ENCODE peak calls at places on chromosomes 1 and 21, in ten cellular contexts. One of them, this sample, is unnamed.

GRCh38 chr1:234235373-234235772 is 137.9 kb upstream of the COA6 start:
- DNase-seq in fibroblast of pulmonary artery: no peak
- DNase-seq in thoracic aorta: no peak
- DNase-seq in HCT116: no peak
- DNase-seq in colonic mucosa: no peak
- DNase-seq in breast epithelium: no peak
- DNase-seq in choroid plexus epithelial cell: no peak
- DNase-seq in cardiac muscle cell: peak; percentile 26
- DNase-seq in esophagus muscularis mucosa: no peak
- DNase-seq in lower lobe of right lung: no peak
- DNase-seq in this sample: no peak

GRCh38 chr1:32769524-32770220 is 47.5 kb downstream of the YARS1 start:
- DNase-seq in cardiac muscle cell: no peak
- DNase-seq in thoracic aorta: no peak
- DNase-seq in fibroblast of pulmonary artery: peak; percentile 39
- DNase-seq in esophagus muscularis mucosa: no peak
- DNase-seq in lower lobe of right lung: peak; percentile 48
- DNase-seq in HCT116: peak; percentile 21
- DNase-seq in breast epithelium: no peak
- DNase-seq in choroid plexus epithelial cell: peak; percentile 43
- DNase-seq in colonic mucosa: no peak
- DNase-seq in this sample: no peak

GRCh38 chr1:177426533-177426932 is 255.8 kb downstream of the BRINP2 start:
- DNase-seq in breast epithelium: no peak
- DNase-seq in choroid plexus epithelial cell: no peak
- DNase-seq in cardiac muscle cell: no peak
- DNase-seq in colonic mucosa: no peak
- DNase-seq in lower lobe of right lung: no peak
- DNase-seq in esophagus muscularis mucosa: no peak
- DNase-seq in HCT116: no peak
- DNase-seq in fibroblast of pulmonary artery: no peak
- DNase-seq in thoracic aorta: no peak
- DNase-seq in this sample: no peak

GRCh38 chr1:24720152-24720551 is 25.1 kb upstream of the CLIC4 start:
- DNase-seq in cardiac muscle cell: no peak
- DNase-seq in choroid plexus epithelial cell: peak; percentile 61
- DNase-seq in thoracic aorta: peak; percentile 71
- DNase-seq in colonic mucosa: peak; percentile 49
- DNase-seq in lower lobe of right lung: peak; percentile 74
- DNase-seq in HCT116: no peak
- DNase-seq in breast epithelium: peak; percentile 65
- DNase-seq in esophagus muscularis mucosa: peak; percentile 96
- DNase-seq in fibroblast of pulmonary artery: peak; percentile 96
- DNase-seq in this sample: no peak

GRCh38 chr21:16976132-16976666 is 536.6 kb upstream of the CXADR start:
- DNase-seq in HCT116: no peak
- DNase-seq in cardiac muscle cell: no peak
- DNase-seq in esophagus muscularis mucosa: no peak
- DNase-seq in breast epithelium: no peak
- DNase-seq in fibroblast of pulmonary artery: peak; percentile 3
- DNase-seq in lower lobe of right lung: no peak
- DNase-seq in choroid plexus epithelial cell: peak; percentile 28
- DNase-seq in thoracic aorta: no peak
- DNase-seq in colonic mucosa: no peak
- DNase-seq in this sample: no peak

GRCh38 chr1:20617157-20617487 is 16.1 kb upstream of the PINK1 start:
- DNase-seq in fibroblast of pulmonary artery: no peak
- DNase-seq in cardiac muscle cell: no peak
- DNase-seq in HCT116: no peak
- DNase-seq in breast epithelium: no peak
- DNase-seq in lower lobe of right lung: no peak
- DNase-seq in esophagus muscularis mucosa: no peak
- DNase-seq in thoracic aorta: no peak
- DNase-seq in colonic mucosa: no peak
- DNase-seq in choroid plexus epithelial cell: no peak
- DNase-seq in this sample: no peak

GRCh38 chr1:229229721-229230135 is 41.2 kb upstream of the RAB4A start:
- DNase-seq in colonic mucosa: peak; percentile 48
- DNase-seq in lower lobe of right lung: no peak
- DNase-seq in choroid plexus epithelial cell: no peak
- DNase-seq in breast epithelium: no peak
- DNase-seq in thoracic aorta: peak; percentile 42
- DNase-seq in HCT116: no peak
- DNase-seq in fibroblast of pulmonary artery: peak; percentile 85
- DNase-seq in esophagus muscularis mucosa: peak; percentile 96
- DNase-seq in cardiac muscle cell: no peak
- DNase-seq in this sample: no peak

GRCh38 chr1:160806109-160806665 is 10.2 kb downstream of the LY9 start:
- DNase-seq in HCT116: no peak
- DNase-seq in cardiac muscle cell: no peak
- DNase-seq in colonic mucosa: no peak
- DNase-seq in breast epithelium: no peak
- DNase-seq in choroid plexus epithelial cell: no peak
- DNase-seq in thoracic aorta: no peak
- DNase-seq in esophagus muscularis mucosa: no peak
- DNase-seq in fibroblast of pulmonary artery: no peak
- DNase-seq in lower lobe of right lung: no peak
- DNase-seq in this sample: no peak

GRCh38 chr1:155017946-155018316 is 15.3 kb downstream of the ZBTB7B start:
- DNase-seq in choroid plexus epithelial cell: no peak
- DNase-seq in HCT116: no peak
- DNase-seq in colonic mucosa: no peak
- DNase-seq in lower lobe of right lung: no peak
- DNase-seq in esophagus muscularis mucosa: no peak
- DNase-seq in breast epithelium: no peak
- DNase-seq in cardiac muscle cell: no peak
- DNase-seq in fibroblast of pulmonary artery: no peak
- DNase-seq in thoracic aorta: no peak
- DNase-seq in this sample: no peak

GRCh38 chr1:55692721-55693120 is 477.6 kb upstream of the USP24 start:
- DNase-seq in breast epithelium: no peak
- DNase-seq in esophagus muscularis mucosa: no peak
- DNase-seq in thoracic aorta: no peak
- DNase-seq in choroid plexus epithelial cell: no peak
- DNase-seq in colonic mucosa: no peak
- DNase-seq in HCT116: no peak
- DNase-seq in cardiac muscle cell: no peak
- DNase-seq in lower lobe of right lung: no peak
- DNase-seq in fibroblast of pulmonary artery: no peak
- DNase-seq in this sample: no peak

GRCh38 chr1:110673805-110674336 is 869 bp downstream of the KCNA3 start:
- DNase-seq in colonic mucosa: no peak
- DNase-seq in breast epithelium: no peak
- DNase-seq in thoracic aorta: no peak
- DNase-seq in HCT116: no peak
- DNase-seq in esophagus muscularis mucosa: no peak
- DNase-seq in choroid plexus epithelial cell: no peak
- DNase-seq in fibroblast of pulmonary artery: no peak
- DNase-seq in lower lobe of right lung: peak; percentile 49
- DNase-seq in cardiac muscle cell: no peak
- DNase-seq in this sample: no peak

GRCh38 chr1:209648931-209649776 is 3.1 kb downstream of the LAMB3 start:
- DNase-seq in lower lobe of right lung: no peak
- DNase-seq in choroid plexus epithelial cell: peak; percentile 97
- DNase-seq in HCT116: peak; percentile 89
- DNase-seq in colonic mucosa: peak; percentile 59
- DNase-seq in esophagus muscularis mucosa: no peak
- DNase-seq in breast epithelium: no peak
- DNase-seq in cardiac muscle cell: no peak
- DNase-seq in fibroblast of pulmonary artery: peak; percentile 95
- DNase-seq in thoracic aorta: no peak
- DNase-seq in this sample: peak; percentile 91

GRCh38 chr21:46413365-46413696 is 45.4 kb upstream of the DIP2A start:
- DNase-seq in breast epithelium: no peak
- DNase-seq in esophagus muscularis mucosa: no peak
- DNase-seq in cardiac muscle cell: no peak
- DNase-seq in choroid plexus epithelial cell: no peak
- DNase-seq in HCT116: no peak
- DNase-seq in lower lobe of right lung: no peak
- DNase-seq in colonic mucosa: no peak
- DNase-seq in fibroblast of pulmonary artery: no peak
- DNase-seq in thoracic aorta: no peak
- DNase-seq in this sample: no peak
- H3K4me3 ChIP-seq in breast epithelium: no peak overlapping the region
- H3K4me3 ChIP-seq in esophagus muscularis mucosa: no peak overlapping the region
- H3K4me3 ChIP-seq in cardiac muscle cell: no peak overlapping the region
- H3K4me3 ChIP-seq in choroid plexus epithelial cell: no peak overlapping the region
- H3K4me3 ChIP-seq in HCT116: no peak overlapping the region
- H3K4me3 ChIP-seq in lower lobe of right lung: no peak overlapping the region
- H3K4me3 ChIP-seq in colonic mucosa: no peak overlapping the region
- H3K4me3 ChIP-seq in fibroblast of pulmonary artery: no peak overlapping the region
- H3K4me3 ChIP-seq in thoracic aorta: no peak overlapping the region
- H3K4me3 ChIP-seq in this sample: no peak overlapping the region

GRCh38 chr1:17802164-17802563 is 47.0 kb downstream of the ACTL8 start:
- DNase-seq in cardiac muscle cell: no peak
- DNase-seq in breast epithelium: no peak
- DNase-seq in HCT116: no peak
- DNase-seq in fibroblast of pulmonary artery: peak; percentile 35
- DNase-seq in esophagus muscularis mucosa: no peak
- DNase-seq in colonic mucosa: no peak
- DNase-seq in lower lobe of right lung: no peak
- DNase-seq in thoracic aorta: no peak
- DNase-seq in choroid plexus epithelial cell: peak; percentile 11
- DNase-seq in this sample: no peak
- TF ChIP-seq CTCF in cardiac muscle cell: no peak
- TF ChIP-seq CTCF in breast epithelium: no peak
- TF ChIP-seq CTCF in HCT116: no peak
- TF ChIP-seq CTCF in fibroblast of pulmonary artery: no peak
- TF ChIP-seq CTCF in esophagus muscularis mucosa: no peak
- TF ChIP-seq CTCF in colonic mucosa: no peak
- TF ChIP-seq CTCF in lower lobe of right lung: no peak
- TF ChIP-seq CTCF in thoracic aorta: no peak
- TF ChIP-seq CTCF in choroid plexus epithelial cell: no peak
- TF ChIP-seq CTCF in this sample: no peak

GRCh38 chr21:30839304-30839703 is 9.7 kb upstream of the KRTAP7-1 start:
- DNase-seq in breast epithelium: no peak
- DNase-seq in fibroblast of pulmonary artery: peak; percentile 0
- DNase-seq in cardiac muscle cell: peak; percentile 62
- DNase-seq in HCT116: no peak
- DNase-seq in colonic mucosa: peak; percentile 18
- DNase-seq in thoracic aorta: no peak
- DNase-seq in esophagus muscularis mucosa: no peak
- DNase-seq in lower lobe of right lung: no peak
- DNase-seq in choroid plexus epithelial cell: peak; percentile 28
- DNase-seq in this sample: no peak

GRCh38 chr21:30842990-30843389 is 13.4 kb upstream of the KRTAP7-1 start:
- DNase-seq in colonic mucosa: no peak
- DNase-seq in thoracic aorta: no peak
- DNase-seq in HCT116: no peak
- DNase-seq in breast epithelium: no peak
- DNase-seq in esophagus muscularis mucosa: no peak
- DNase-seq in lower lobe of right lung: no peak
- DNase-seq in choroid plexus epithelial cell: no peak
- DNase-seq in cardiac muscle cell: no peak
- DNase-seq in fibroblast of pulmonary artery: no peak
- DNase-seq in this sample: no peak

GRCh38 chr21:30838536-30838935 is 9.0 kb upstream of the KRTAP7-1 start:
- DNase-seq in thoracic aorta: no peak
- DNase-seq in esophagus muscularis mucosa: no peak
- DNase-seq in breast epithelium: no peak
- DNase-seq in lower lobe of right lung: no peak
- DNase-seq in HCT116: no peak
- DNase-seq in choroid plexus epithelial cell: no peak
- DNase-seq in cardiac muscle cell: no peak
- DNase-seq in colonic mucosa: no peak
- DNase-seq in fibroblast of pulmonary artery: no peak
- DNase-seq in this sample: no peak
- H3K4me3 ChIP-seq in thoracic aorta: no peak overlapping the region
- H3K4me3 ChIP-seq in esophagus muscularis mucosa: no peak overlapping the region
- H3K4me3 ChIP-seq in breast epithelium: no peak overlapping the region
- H3K4me3 ChIP-seq in lower lobe of right lung: no peak overlapping the region
- H3K4me3 ChIP-seq in HCT116: no peak overlapping the region
- H3K4me3 ChIP-seq in choroid plexus epithelial cell: no peak overlapping the region
- H3K4me3 ChIP-seq in cardiac muscle cell: no peak overlapping the region
- H3K4me3 ChIP-seq in colonic mucosa: no peak overlapping the region
- H3K4me3 ChIP-seq in fibroblast of pulmonary artery: no peak overlapping the region
- H3K4me3 ChIP-seq in this sample: no peak overlapping the region

GRCh38 chr1:1835546-1835945 is 55.3 kb downstream of the GNB1 start:
- DNase-seq in fibroblast of pulmonary artery: no peak
- DNase-seq in breast epithelium: no peak
- DNase-seq in colonic mucosa: no peak
- DNase-seq in cardiac muscle cell: no peak
- DNase-seq in esophagus muscularis mucosa: no peak
- DNase-seq in HCT116: no peak
- DNase-seq in lower lobe of right lung: no peak
- DNase-seq in choroid plexus epithelial cell: no peak
- DNase-seq in thoracic aorta: no peak
- DNase-seq in this sample: no peak

GRCh38 chr1:1842360-1843146 is 48.3 kb downstream of the GNB1 start:
- DNase-seq in fibroblast of pulmonary artery: no peak
- DNase-seq in HCT116: no peak
- DNase-seq in colonic mucosa: no peak
- DNase-seq in thoracic aorta: no peak
- DNase-seq in cardiac muscle cell: peak; percentile 37
- DNase-seq in choroid plexus epithelial cell: no peak
- DNase-seq in esophagus muscularis mucosa: no peak
- DNase-seq in breast epithelium: no peak
- DNase-seq in lower lobe of right lung: no peak
- DNase-seq in this sample: no peak

GRCh38 chr1:1841575-1841991 is 49.3 kb downstream of the GNB1 start:
- DNase-seq in lower lobe of right lung: no peak
- DNase-seq in cardiac muscle cell: no peak
- DNase-seq in HCT116: no peak
- DNase-seq in esophagus muscularis mucosa: no peak
- DNase-seq in fibroblast of pulmonary artery: no peak
- DNase-seq in breast epithelium: no peak
- DNase-seq in colonic mucosa: no peak
- DNase-seq in choroid plexus epithelial cell: peak; percentile 36
- DNase-seq in thoracic aorta: no peak
- DNase-seq in this sample: no peak

GRCh38 chr1:1836119-1836518 is 54.8 kb downstream of the GNB1 start:
- DNase-seq in fibroblast of pulmonary artery: no peak
- DNase-seq in choroid plexus epithelial cell: no peak
- DNase-seq in breast epithelium: no peak
- DNase-seq in lower lobe of right lung: no peak
- DNase-seq in esophagus muscularis mucosa: no peak
- DNase-seq in thoracic aorta: no peak
- DNase-seq in cardiac muscle cell: no peak
- DNase-seq in HCT116: no peak
- DNase-seq in colonic mucosa: no peak
- DNase-seq in this sample: no peak

DNA sequence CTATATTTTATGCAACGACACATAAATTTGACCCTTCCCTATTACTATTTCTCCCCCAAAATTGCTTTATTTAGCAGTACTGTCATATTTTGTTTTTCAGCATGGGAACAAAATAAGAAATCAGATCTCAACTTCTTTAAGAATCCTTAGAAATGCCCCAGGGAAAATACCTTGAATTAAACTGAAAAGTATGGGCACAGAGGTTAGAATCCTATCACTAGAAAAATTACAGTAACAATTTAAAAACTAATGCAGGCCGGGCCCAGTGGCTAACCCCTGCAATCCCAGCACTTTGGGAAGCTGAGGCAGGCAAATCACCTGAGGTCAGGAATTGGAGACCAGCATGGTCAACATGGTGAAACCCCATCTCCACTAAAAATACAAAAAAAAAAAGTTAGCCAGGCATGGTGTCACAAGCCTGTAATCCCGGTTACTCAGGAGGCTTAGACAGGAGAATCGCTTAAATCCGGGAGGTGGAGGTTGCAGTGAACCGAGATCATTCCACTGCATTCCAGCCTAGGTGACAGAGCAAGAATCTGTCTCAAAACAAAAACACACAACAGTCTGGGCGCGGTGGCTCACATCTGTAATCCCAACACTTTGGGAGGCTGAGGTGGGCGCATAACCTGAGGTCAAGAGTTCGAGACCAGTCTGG is 51.4 kb downstream of the GNB1 start:
- DNase-seq in breast epithelium: no peak
- DNase-seq in lower lobe of right lung: no peak
- DNase-seq in HCT116: no peak
- DNase-seq in choroid plexus epithelial cell: no peak
- DNase-seq in thoracic aorta: no peak
- DNase-seq in colonic mucosa: no peak
- DNase-seq in fibroblast of pulmonary artery: no peak
- DNase-seq in cardiac muscle cell: no peak
- DNase-seq in esophagus muscularis mucosa: no peak
- DNase-seq in this sample: no peak
- TF ChIP-seq CTCF in breast epithelium: no peak
- TF ChIP-seq CTCF in lower lobe of right lung: no peak
- TF ChIP-seq CTCF in HCT116: no peak
- TF ChIP-seq CTCF in choroid plexus epithelial cell: no peak
- TF ChIP-seq CTCF in thoracic aorta: no peak
- TF ChIP-seq CTCF in colonic mucosa: no peak
- TF ChIP-seq CTCF in fibroblast of pulmonary artery: no peak
- TF ChIP-seq CTCF in cardiac muscle cell: no peak
- TF ChIP-seq CTCF in esophagus muscularis mucosa: no peak
- TF ChIP-seq CTCF in this sample: no peak

This sample was measured in astrocyte of the cerebellum.